ENCODE peak calls at places on chromosome 14, in six cellular contexts. One of them, this sample, is unnamed.

GRCh38 chr14:77230914-77231313 is 40.1 kb downstream of the NGB start:
- DNase-seq in HepG2: no peak
- DNase-seq in K562: no peak
- DNase-seq in HCT116: no peak
- DNase-seq in GM12878: no peak
- DNase-seq in H1: no peak
- DNase-seq in this sample: no peak

GRCh38 chr14:80313806-80314205 is 102.5 kb upstream of the DIO2 start:
- DNase-seq in HepG2: no peak
- DNase-seq in K562: no peak
- DNase-seq in HCT116: no peak
- DNase-seq in GM12878: no peak
- DNase-seq in H1: no peak
- DNase-seq in this sample: no peak

GRCh38 chr14:52219488-52220084 is 47.9 kb upstream of the PTGDR start:
- DNase-seq in HepG2: no peak
- DNase-seq in K562: no peak
- DNase-seq in HCT116: no peak
- DNase-seq in GM12878: no peak
- DNase-seq in H1: no peak
- DNase-seq in this sample: no peak

GRCh38 chr14:45434221-45434620 is 181.2 kb upstream of the MIS18BP1 start:
- DNase-seq in HepG2: no peak
- DNase-seq in K562: no peak
- DNase-seq in HCT116: no peak
- DNase-seq in GM12878: no peak
- DNase-seq in H1: no peak
- DNase-seq in this sample: no peak

GRCh38 chr14:95359974-95360826 is 40.5 kb upstream of the CLMN start:
- DNase-seq in HepG2: no peak
- DNase-seq in K562: no peak
- DNase-seq in HCT116: no peak
- DNase-seq in GM12878: no peak
- DNase-seq in H1: no peak
- DNase-seq in this sample: no peak

GRCh38 chr14:93970589-93970966 is 5.8 kb downstream of the ASB2 start:
- DNase-seq in HepG2: peak; percentile 52
- DNase-seq in K562: no peak
- DNase-seq in HCT116: peak; percentile 33
- DNase-seq in GM12878: no peak
- DNase-seq in H1: no peak
- DNase-seq in this sample: no peak

GRCh38 chr14:101914083-101914482 is 50.3 kb upstream of the DYNC1H1 start:
- DNase-seq in HepG2: no peak
- DNase-seq in K562: no peak
- DNase-seq in HCT116: no peak
- DNase-seq in GM12878: no peak
- DNase-seq in H1: no peak
- DNase-seq in this sample: no peak

GRCh38 chr14:90105756-90106155 is 44.0 kb downstream of the KCNK13 start:
- DNase-seq in HepG2: peak; percentile 18
- DNase-seq in K562: no peak
- DNase-seq in HCT116: no peak
- DNase-seq in GM12878: no peak
- DNase-seq in H1: no peak
- DNase-seq in this sample: no peak

GRCh38 chr14:102893452-102893851 is 29.0 kb upstream of the AMN start:
- DNase-seq in HepG2: no peak
- DNase-seq in K562: no peak
- DNase-seq in HCT116: no peak
- DNase-seq in GM12878: peak; percentile 17
- DNase-seq in H1: no peak
- DNase-seq in this sample: no peak

GRCh38 chr14:78700236-78700635 is 530.1 kb downstream of the NRXN3 start:
- DNase-seq in HepG2: no peak
- DNase-seq in K562: no peak
- DNase-seq in HCT116: no peak
- DNase-seq in GM12878: no peak
- DNase-seq in H1: no peak
- DNase-seq in this sample: no peak

GRCh38 chr14:95480109-95480886 is 36.2 kb downstream of the SYNE3 start:
- DNase-seq in HepG2: no peak
- DNase-seq in K562: no peak
- DNase-seq in HCT116: no peak
- DNase-seq in GM12878: no peak
- DNase-seq in H1: no peak
- DNase-seq in this sample: no peak

GRCh38 chr14:32666310-32666709 is 272.4 kb upstream of the NPAS3 start:
- DNase-seq in HepG2: no peak
- DNase-seq in K562: no peak
- DNase-seq in HCT116: no peak
- DNase-seq in GM12878: no peak
- DNase-seq in H1: no peak
- DNase-seq in this sample: no peak

GRCh38 chr14:70350078-70350477 is 9.4 kb downstream of the COX16 start:
- DNase-seq in HepG2: no peak
- DNase-seq in K562: no peak
- DNase-seq in HCT116: no peak
- DNase-seq in GM12878: no peak
- DNase-seq in H1: no peak
- DNase-seq in this sample: no peak

GRCh38 chr14:73014105-73014504 is 12.8 kb downstream of the ZFYVE1 start:
- DNase-seq in HepG2: no peak
- DNase-seq in K562: no peak
- DNase-seq in HCT116: no peak
- DNase-seq in GM12878: peak; percentile 90
- DNase-seq in H1: no peak
- DNase-seq in this sample: no peak

GRCh38 chr14:85296466-85297210 is 233.3 kb upstream of the FLRT2 start:
- DNase-seq in HepG2: no peak
- DNase-seq in K562: no peak
- DNase-seq in HCT116: no peak
- DNase-seq in GM12878: no peak
- DNase-seq in H1: no peak
- DNase-seq in this sample: no peak

GRCh38 chr14:103382375-103382774 is 2.8 kb upstream of the MARK3 start:
- DNase-seq in HepG2: no peak
- DNase-seq in K562: no peak
- DNase-seq in HCT116: no peak
- DNase-seq in GM12878: no peak
- DNase-seq in H1: no peak
- DNase-seq in this sample: no peak

GRCh38 chr14:54722791-54723432 is 156.0 kb downstream of the SAMD4A start:
- DNase-seq in HepG2: peak; percentile 28
- DNase-seq in K562: peak; percentile 17
- DNase-seq in HCT116: no peak
- DNase-seq in GM12878: no peak
- DNase-seq in H1: no peak
- DNase-seq in this sample: no peak

GRCh38 chr14:91004987-91005386 is 55.5 kb downstream of the RPS6KA5 start:
- DNase-seq in HepG2: no peak
- DNase-seq in K562: no peak
- DNase-seq in HCT116: no peak
- DNase-seq in GM12878: no peak
- DNase-seq in H1: no peak
- DNase-seq in this sample: no peak

GRCh38 chr14:31449971-31450610 is 7.2 kb downstream of the DTD2 start:
- DNase-seq in HepG2: peak; percentile 68
- DNase-seq in K562: peak; percentile 12
- DNase-seq in HCT116: peak; percentile 7
- DNase-seq in GM12878: no peak
- DNase-seq in H1: no peak
- DNase-seq in this sample: no peak

GRCh38 chr14:105314287-105315185 is at the start of gene PACS2:
- DNase-seq in HepG2: peak; percentile 46
- DNase-seq in K562: peak; percentile 94
- DNase-seq in HCT116: peak; percentile 47
- DNase-seq in GM12878: no peak
- DNase-seq in H1: peak; percentile 36
- DNase-seq in this sample: peak; percentile 57

GRCh38 chr14:103110681-103111296 is 12.5 kb upstream of the TNFAIP2 start:
- DNase-seq in HepG2: no peak
- DNase-seq in K562: no peak
- DNase-seq in HCT116: no peak
- DNase-seq in GM12878: no peak
- DNase-seq in H1: no peak
- DNase-seq in this sample: no peak

GRCh38 chr14:63677891-63678379 is 36.3 kb upstream of the WDR89 start:
- DNase-seq in HepG2: no peak
- DNase-seq in K562: no peak
- DNase-seq in HCT116: no peak
- DNase-seq in GM12878: no peak
- DNase-seq in H1: no peak
- DNase-seq in this sample: peak; percentile 32

GRCh38 chr14:74579447-74580274 is 32.4 kb downstream of the LTBP2 start:
- DNase-seq in HepG2: peak; percentile 12
- DNase-seq in K562: no peak
- DNase-seq in HCT116: peak; percentile 62
- DNase-seq in GM12878: no peak
- DNase-seq in H1: no peak
- DNase-seq in this sample: no peak

GRCh38 chr14:71883094-71883493 is 49.1 kb upstream of the RGS6 start:
- DNase-seq in HepG2: no peak
- DNase-seq in K562: no peak
- DNase-seq in HCT116: no peak
- DNase-seq in GM12878: no peak
- DNase-seq in H1: no peak
- DNase-seq in this sample: no peak

GRCh38 chr14:64834965-64835364 is 44.7 kb downstream of the SPTB start:
- DNase-seq in HepG2: no peak
- DNase-seq in K562: no peak
- DNase-seq in HCT116: no peak
- DNase-seq in GM12878: no peak
- DNase-seq in H1: no peak
- DNase-seq in this sample: no peak

GRCh38 chr14:75977544-75977943 is 4.3 kb downstream of the TGFB3 start:
- DNase-seq in HepG2: no peak
- DNase-seq in K562: no peak
- DNase-seq in HCT116: no peak
- DNase-seq in GM12878: no peak
- DNase-seq in H1: no peak
- DNase-seq in this sample: no peak

GRCh38 chr14:71235865-71236264 is 328.6 kb downstream of the PCNX1 start:
- DNase-seq in HepG2: no peak
- DNase-seq in K562: no peak
- DNase-seq in HCT116: no peak
- DNase-seq in GM12878: no peak
- DNase-seq in H1: no peak
- DNase-seq in this sample: no peak

GRCh38 chr14:38481939-38482678 is 226.2 kb upstream of the CLEC14A start:
- DNase-seq in HepG2: no peak
- DNase-seq in K562: no peak
- DNase-seq in HCT116: no peak
- DNase-seq in GM12878: no peak
- DNase-seq in H1: no peak
- DNase-seq in this sample: peak; percentile 3
- TF ChIP-seq ZNF274 in HepG2: no peak
- TF ChIP-seq ZNF274 in K562: no peak
- TF ChIP-seq ZNF274 in HCT116: no peak
- TF ChIP-seq ZNF274 in GM12878: no peak
- TF ChIP-seq ZNF274 in H1: no peak
- TF ChIP-seq ZNF274 in this sample: no peak

DNA sequence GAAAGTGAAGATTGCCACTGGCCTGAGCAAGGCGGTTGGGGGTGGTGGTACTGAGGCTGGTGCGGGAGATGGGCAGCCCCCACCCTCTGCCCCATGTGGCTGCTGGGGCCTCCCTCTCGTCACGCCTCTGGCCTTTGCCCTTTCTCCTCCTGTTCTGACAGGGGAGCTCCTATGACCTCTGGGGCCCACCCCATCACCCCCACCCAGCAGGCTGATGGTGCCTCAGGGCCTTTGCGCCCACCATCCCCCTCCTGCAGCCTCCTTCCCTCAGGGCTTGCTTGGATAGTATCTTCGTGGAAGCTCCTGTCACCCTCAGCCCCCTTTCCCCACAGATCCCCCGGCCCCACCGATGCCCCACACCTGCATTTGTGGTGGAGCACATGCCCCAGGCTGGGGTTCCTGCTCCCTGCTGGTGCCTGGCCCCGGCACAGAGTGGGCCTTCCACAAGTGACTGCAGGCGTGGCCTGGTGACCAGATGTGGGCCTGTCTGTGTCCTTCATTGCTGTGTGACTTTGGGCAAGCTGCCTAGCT is 55.6 kb downstream of the BEGAIN start:
- DNase-seq in HepG2: no peak
- DNase-seq in K562: no peak
- DNase-seq in HCT116: no peak
- DNase-seq in GM12878: no peak
- DNase-seq in H1: no peak
- DNase-seq in this sample: no peak
- TF ChIP-seq ZNF274 in HepG2: no peak
- TF ChIP-seq ZNF274 in K562: no peak
- TF ChIP-seq ZNF274 in HCT116: no peak
- TF ChIP-seq ZNF274 in GM12878: no peak
- TF ChIP-seq ZNF274 in H1: no peak
- TF ChIP-seq ZNF274 in this sample: no peak

GRCh38 chr14:60311417-60311816 is 62.4 kb downstream of the PPM1A start:
- DNase-seq in HepG2: no peak
- DNase-seq in K562: no peak
- DNase-seq in HCT116: no peak
- DNase-seq in GM12878: no peak
- DNase-seq in H1: no peak
- DNase-seq in this sample: no peak

GRCh38 chr14:60315181-60315580 is 66.2 kb downstream of the PPM1A start:
- DNase-seq in HepG2: no peak
- DNase-seq in K562: no peak
- DNase-seq in HCT116: no peak
- DNase-seq in GM12878: no peak
- DNase-seq in H1: no peak
- DNase-seq in this sample: no peak

GRCh38 chr14:60315591-60315990 is 66.6 kb downstream of the PPM1A start:
- DNase-seq in HepG2: no peak
- DNase-seq in K562: no peak
- DNase-seq in HCT116: no peak
- DNase-seq in GM12878: no peak
- DNase-seq in H1: no peak
- DNase-seq in this sample: no peak

GRCh38 chr14:60313093-60313492 is 64.1 kb downstream of the PPM1A start:
- DNase-seq in HepG2: no peak
- DNase-seq in K562: no peak
- DNase-seq in HCT116: no peak
- DNase-seq in GM12878: no peak
- DNase-seq in H1: no peak
- DNase-seq in this sample: no peak

GRCh38 chr14:60310086-60310684 is 61.2 kb downstream of the PPM1A start:
- DNase-seq in HepG2: no peak
- DNase-seq in K562: no peak
- DNase-seq in HCT116: no peak
- DNase-seq in GM12878: no peak
- DNase-seq in H1: no peak
- DNase-seq in this sample: no peak
- TF ChIP-seq ZNF274 in HepG2: no peak
- TF ChIP-seq ZNF274 in K562: no peak
- TF ChIP-seq ZNF274 in HCT116: no peak
- TF ChIP-seq ZNF274 in GM12878: no peak
- TF ChIP-seq ZNF274 in H1: no peak
- TF ChIP-seq ZNF274 in this sample: no peak

GRCh38 chr14:34874386-34875030 is 652 bp downstream of the BAZ1A start:
- DNase-seq in HepG2: peak; percentile 65
- DNase-seq in K562: no peak
- DNase-seq in HCT116: no peak
- DNase-seq in GM12878: no peak
- DNase-seq in H1: no peak
- DNase-seq in this sample: no peak
- TF ChIP-seq ZNF274 in HepG2: no peak
- TF ChIP-seq ZNF274 in K562: no peak
- TF ChIP-seq ZNF274 in HCT116: no peak
- TF ChIP-seq ZNF274 in GM12878: no peak
- TF ChIP-seq ZNF274 in H1: no peak
- TF ChIP-seq ZNF274 in this sample: no peak